ENCODE peak calls at places on chromosomes 4 and X, in four cellular contexts. E is fibroblast of the aortic adventitia, K is mesendoderm, U is pulmonary artery endothelial cell. I is an unnamed sample.

GRCh38 chrX:130110379-130111219 is at the start of gene ELF4:
- DNase-seq in E (peak), K (peak), U (no peak), I (no peak)

GRCh38 chrX:154373340-154374306 is 811 bp downstream of the FLNA start:
- DNase-seq in E (peak), K (peak), U (peak), I (no peak)

GRCh38 chrX:12567857-12568256 is 223.4 kb upstream of the PRPS2 start:
- DNase-seq in E (peak), K (no peak), U (no peak), I (no peak)

GRCh38 chrX:103376118-103376978 is at the start of gene BEX3:
- DNase-seq in E (peak), K (peak), U (no peak), I (no peak)

GRCh38 chrX:23374291-23374690 is 39.6 kb downstream of the PTCHD1 start:
- DNase-seq in E (no peak), K (no peak), U (no peak), I (no peak)

GRCh38 chrX:153598541-153599191 is at the start of gene CCNQ:
- DNase-seq in E (peak), K (peak), U (no peak), I (no peak)

GRCh38 chrX:140733766-140734342 is 24.3 kb downstream of the LINC00632 start:
- DNase-seq in E (peak), K (peak), U (no peak), I (no peak)

GRCh38 chr4:25925486-25926201 is 11.6 kb downstream of the SMIM20 start:
- DNase-seq in E (peak), K (peak), U (no peak), I (no peak)

GRCh38 chr4:87007345-87008181 is 72.8 kb downstream of the AFF1 start:
- DNase-seq in E (peak), K (peak), U (no peak), I (peak)

GRCh38 chr4:55757356-55758024 is 62.1 kb upstream of the EXOC1L start:
- DNase-seq in E (no peak), K (no peak), U (no peak), I (no peak)

GRCh38 chr4:101020956-101021355 is 326.4 kb downstream of the PPP3CA start:
- DNase-seq in E (peak), K (peak), U (peak), I (no peak)

GRCh38 chrX:17500145-17500579 is 125.2 kb downstream of the NHS start:
- DNase-seq in E (peak), K (peak), U (no peak), I (no peak)

GRCh38 chr4:147052361-147052760 is 106.7 kb upstream of the TTC29 start:
- DNase-seq in E (no peak), K (peak), U (no peak), I (no peak)

GRCh38 chr4:2817136-2817535 is 24.3 kb downstream of the SH3BP2 start:
- DNase-seq in E (no peak), K (no peak), U (no peak), I (no peak)

GRCh38 chr4:23279377-23279988 is 586.7 kb downstream of the GBA3 start:
- DNase-seq in E (peak), K (no peak), U (no peak), I (no peak)

GRCh38 chr4:165580379-165580905 is 201.6 kb downstream of the CPE start:
- DNase-seq in E (peak), K (peak), U (peak), I (no peak)

GRCh38 chr4:53987761-53988171 is 76.6 kb downstream of the CHIC2 start:
- DNase-seq in E (peak), K (no peak), U (no peak), I (no peak)

GRCh38 chr4:139515531-139515958 is 40.5 kb downstream of the SETD7 start:
- DNase-seq in E (peak), K (no peak), U (no peak), I (no peak)

GRCh38 chr4:25865586-25865985 is 2.8 kb upstream of the SEL1L3 start:
- DNase-seq in E (peak), K (peak), U (no peak), I (no peak)

GRCh38 chr4:181745933-181746627 is 497.1 kb upstream of the TENM3 start:
- DNase-seq in E (peak), K (peak), U (no peak), I (no peak)

GRCh38 chrX:17442898-17443297 is 67.9 kb downstream of the NHS start:
- DNase-seq in E (no peak), K (no peak), U (no peak), I (no peak)

GRCh38 chr4:83320548-83320947 is 14.1 kb downstream of the HPSE start:
- DNase-seq in E (peak), K (no peak), U (peak), I (no peak)

GRCh38 chr4:153142700-153143438 is 61.4 kb upstream of the TRIM2 start:
- DNase-seq in E (peak), K (peak), U (peak), I (peak)

GRCh38 chr4:151184523-151185458 is 85.4 kb downstream of the RPS3A start:
- DNase-seq in E (peak), K (peak), U (no peak), I (no peak)

GRCh38 chr4:164379694-164380093 is 374.2 kb upstream of the SMIM31 start:
- DNase-seq in E (no peak), K (peak), U (no peak), I (no peak)

GRCh38 chr4:136651278-136651667 is 881.0 kb downstream of the PCDH18 start:
- DNase-seq in E (no peak), K (no peak), U (no peak), I (no peak)

GRCh38 chrX:107448625-107449468 is 605 bp upstream of the FRMPD3 start:
- DNase-seq in E (no peak), K (peak), U (no peak), I (peak)

GRCh38 chrX:94524867-94525266 is 850.9 kb downstream of the FAM133A start:
- DNase-seq in E (no peak), K (peak), U (no peak), I (no peak)

GRCh38 chr4:84914686-84915395 is 51.6 kb downstream of the WDFY3 start:
- DNase-seq in E (peak), K (no peak), U (no peak), I (no peak)

GRCh38 chr4:8665406-8666360 is 73.1 kb downstream of the CPZ start:
- DNase-seq in E (no peak), K (no peak), U (no peak), I (no peak)

GRCh38 chrX:110321081-110321480 is 3.2 kb upstream of the AMMECR1 start:
- DNase-seq in E (no peak), K (no peak), U (no peak), I (no peak)

GRCh38 chrX:40157228-40158035 is 59.7 kb upstream of the BCOR start:
- DNase-seq in E (no peak), K (peak), U (no peak), I (no peak)

GRCh38 chr4:156420557-156420956 is 466.9 kb upstream of the CTSO start:
- DNase-seq in E (peak), K (no peak), U (no peak), I (no peak)

GRCh38 chrX:151974336-151975227 is at the start of gene GABRE:
- DNase-seq in E (peak), K (peak), U (no peak), I (peak)

GRCh38 chr4:184487503-184487902 is 13.2 kb upstream of the IRF2 start:
- DNase-seq in E (no peak), K (no peak), U (no peak), I (no peak)

I was measured in neuronal stem cell.